ENCODE peak calls at places on chromosomes 16 and 17, in five cellular contexts. One of them, this sample, is unnamed.

GRCh38 chr17:38907930-38908675 is 17.3 kb upstream of the LASP1NB start:
- DNase-seq in breast epithelium: no peak
- DNase-seq in heart left ventricle: no peak
- DNase-seq in neural progenitor cell: no peak
- DNase-seq in WTC11: peak; percentile 13
- DNase-seq in this sample: no peak

GRCh38 chr17:28612936-28613872 is 781 bp downstream of the RSKR start:
- DNase-seq in breast epithelium: no peak
- DNase-seq in heart left ventricle: no peak
- DNase-seq in neural progenitor cell: peak; percentile 74
- DNase-seq in WTC11: peak; percentile 62
- DNase-seq in this sample: peak; percentile 36

GRCh38 chr16:28254158-28254557 is 38.2 kb upstream of the SBK1 start:
- DNase-seq in breast epithelium: no peak
- DNase-seq in heart left ventricle: no peak
- DNase-seq in neural progenitor cell: no peak
- DNase-seq in WTC11: no peak
- DNase-seq in this sample: no peak

GRCh38 chr16:56679813-56680212 is 2.5 kb upstream of the MT1X start:
- DNase-seq in breast epithelium: no peak
- DNase-seq in heart left ventricle: no peak
- DNase-seq in neural progenitor cell: no peak
- DNase-seq in WTC11: no peak
- DNase-seq in this sample: no peak

GRCh38 chr16:82456683-82457082 is 170.1 kb upstream of the CDH13 start:
- DNase-seq in breast epithelium: peak; percentile 57
- DNase-seq in heart left ventricle: peak; percentile 10
- DNase-seq in neural progenitor cell: peak; percentile 84
- DNase-seq in WTC11: peak; percentile 73
- DNase-seq in this sample: peak; percentile 57

GRCh38 chr17:794876-795275 is 12.7 kb downstream of the MRM3 start:
- DNase-seq in breast epithelium: peak; percentile 87
- DNase-seq in heart left ventricle: peak; percentile 88
- DNase-seq in neural progenitor cell: peak; percentile 92
- DNase-seq in WTC11: peak; percentile 81
- DNase-seq in this sample: peak; percentile 70

GRCh38 chr17:36851230-36851629 is 86.0 kb upstream of the LHX1 start:
- DNase-seq in breast epithelium: no peak
- DNase-seq in heart left ventricle: no peak
- DNase-seq in neural progenitor cell: no peak
- DNase-seq in WTC11: no peak
- DNase-seq in this sample: no peak

GRCh38 chr16:11667221-11667823 is 933 bp upstream of the SNN start:
- DNase-seq in breast epithelium: no peak
- DNase-seq in heart left ventricle: no peak
- DNase-seq in neural progenitor cell: peak; percentile 27
- DNase-seq in WTC11: no peak
- DNase-seq in this sample: no peak

GRCh38 chr16:52471650-52472370 is 75.1 kb downstream of the TOX3 start:
- DNase-seq in breast epithelium: no peak
- DNase-seq in heart left ventricle: no peak
- DNase-seq in neural progenitor cell: no peak
- DNase-seq in WTC11: no peak
- DNase-seq in this sample: no peak

GRCh38 chr16:81229811-81230210 is 8.7 kb upstream of the BCO1 start:
- DNase-seq in breast epithelium: no peak
- DNase-seq in heart left ventricle: no peak
- DNase-seq in neural progenitor cell: no peak
- DNase-seq in WTC11: no peak
- DNase-seq in this sample: no peak

GRCh38 chr17:69643686-69644085 is 229.2 kb downstream of the MAP2K6 start:
- DNase-seq in breast epithelium: no peak
- DNase-seq in heart left ventricle: no peak
- DNase-seq in neural progenitor cell: no peak
- DNase-seq in WTC11: no peak
- DNase-seq in this sample: no peak

GRCh38 chr16:1211451-1212268 is 13.4 kb downstream of the TPSG1 start:
- DNase-seq in breast epithelium: no peak
- DNase-seq in heart left ventricle: no peak
- DNase-seq in neural progenitor cell: no peak
- DNase-seq in WTC11: no peak
- DNase-seq in this sample: no peak

GRCh38 chr17:29495011-29495410 is 71.8 kb downstream of the ABHD15 start:
- DNase-seq in breast epithelium: no peak
- DNase-seq in heart left ventricle: no peak
- DNase-seq in neural progenitor cell: no peak
- DNase-seq in WTC11: no peak
- DNase-seq in this sample: no peak

DNA sequence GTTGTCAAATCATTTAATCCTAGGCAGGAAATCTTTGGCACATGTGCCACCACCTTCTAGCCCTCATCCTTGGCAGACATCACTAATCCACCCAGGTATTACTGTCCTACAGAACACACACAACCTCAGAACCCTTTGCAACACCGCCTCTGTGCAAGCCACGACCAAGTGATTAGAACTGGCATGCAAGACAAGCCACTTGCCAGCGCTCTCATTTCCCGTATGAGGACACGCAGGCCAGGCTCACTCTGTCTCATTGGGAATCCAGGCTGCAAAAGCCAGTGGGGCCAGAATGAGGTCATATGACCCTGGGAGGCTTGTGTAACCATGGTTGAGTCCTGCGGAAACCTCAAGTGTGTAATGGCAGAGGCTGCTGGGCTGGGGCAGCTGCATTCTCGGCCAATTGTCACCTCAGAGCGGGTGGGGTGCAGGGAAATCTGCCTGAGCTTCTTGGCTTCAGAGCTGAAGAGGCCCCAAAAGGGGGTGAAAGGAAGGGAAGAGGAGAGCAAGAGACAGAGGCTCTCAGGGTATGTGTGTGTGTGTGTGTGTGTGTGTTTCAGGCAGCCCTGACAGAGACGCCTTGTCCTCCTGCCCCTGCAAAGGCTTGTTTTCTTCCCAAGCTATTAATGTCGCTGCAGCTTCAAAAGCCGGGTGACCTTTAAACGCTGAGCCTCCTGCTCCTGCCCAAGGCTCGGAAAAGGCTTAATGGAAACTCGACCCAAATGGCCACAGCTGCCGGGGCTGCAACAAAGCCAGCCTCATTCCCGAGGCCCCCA is 43.2 kb upstream of the MRPS23 start:
- DNase-seq in breast epithelium: peak; percentile 80
- DNase-seq in heart left ventricle: peak; percentile 92
- DNase-seq in neural progenitor cell: peak; percentile 80
- DNase-seq in WTC11: peak; percentile 23
- DNase-seq in this sample: peak; percentile 73
- TF ChIP-seq CTCF in breast epithelium: no peak
- TF ChIP-seq CTCF in heart left ventricle: peak; percentile 26
- TF ChIP-seq CTCF in neural progenitor cell: no peak
- TF ChIP-seq CTCF in WTC11: no peak
- TF ChIP-seq CTCF in this sample: no peak

GRCh38 chr16:66925322-66925840 is at the start of gene RRAD:
- DNase-seq in breast epithelium: no peak
- DNase-seq in heart left ventricle: peak; percentile 73
- DNase-seq in neural progenitor cell: peak; percentile 54
- DNase-seq in WTC11: peak; percentile 26
- DNase-seq in this sample: no peak
- TF ChIP-seq CTCF in breast epithelium: no peak
- TF ChIP-seq CTCF in heart left ventricle: no peak
- TF ChIP-seq CTCF in neural progenitor cell: no peak
- TF ChIP-seq CTCF in WTC11: no peak
- TF ChIP-seq CTCF in this sample: no peak

GRCh38 chr17:55926276-55926995 is 175.6 kb downstream of the PCTP start:
- DNase-seq in breast epithelium: no peak
- DNase-seq in heart left ventricle: no peak
- DNase-seq in neural progenitor cell: no peak
- DNase-seq in WTC11: no peak
- DNase-seq in this sample: no peak
- TF ChIP-seq CTCF in breast epithelium: no peak
- TF ChIP-seq CTCF in heart left ventricle: no peak
- TF ChIP-seq CTCF in neural progenitor cell: no peak
- TF ChIP-seq CTCF in WTC11: no peak
- TF ChIP-seq CTCF in this sample: no peak

GRCh38 chr17:27408891-27409290 is 47.4 kb upstream of the KSR1 start:
- DNase-seq in breast epithelium: no peak
- DNase-seq in heart left ventricle: no peak
- DNase-seq in neural progenitor cell: no peak
- DNase-seq in WTC11: no peak
- DNase-seq in this sample: no peak
- TF ChIP-seq CTCF in breast epithelium: no peak
- TF ChIP-seq CTCF in heart left ventricle: no peak
- TF ChIP-seq CTCF in neural progenitor cell: no peak
- TF ChIP-seq CTCF in WTC11: no peak
- TF ChIP-seq CTCF in this sample: no peak

GRCh38 chr16:69114346-69114975 is 9.0 kb downstream of the HAS3 start:
- DNase-seq in breast epithelium: no peak
- DNase-seq in heart left ventricle: no peak
- DNase-seq in neural progenitor cell: no peak
- DNase-seq in WTC11: peak; percentile 7
- DNase-seq in this sample: no peak

GRCh38 chr16:69113216-69113615 is 7.8 kb downstream of the HAS3 start:
- DNase-seq in breast epithelium: no peak
- DNase-seq in heart left ventricle: no peak
- DNase-seq in neural progenitor cell: no peak
- DNase-seq in WTC11: peak; percentile 6
- DNase-seq in this sample: no peak

GRCh38 chr16:69116911-69117310 is 11.5 kb downstream of the HAS3 start:
- DNase-seq in breast epithelium: no peak
- DNase-seq in heart left ventricle: no peak
- DNase-seq in neural progenitor cell: no peak
- DNase-seq in WTC11: no peak
- DNase-seq in this sample: no peak

GRCh38 chr16:69114976-69115355 is 9.5 kb downstream of the HAS3 start:
- DNase-seq in breast epithelium: no peak
- DNase-seq in heart left ventricle: no peak
- DNase-seq in neural progenitor cell: no peak
- DNase-seq in WTC11: peak; percentile 4
- DNase-seq in this sample: no peak

GRCh38 chr16:69115361-69115760 is 9.9 kb downstream of the HAS3 start:
- DNase-seq in breast epithelium: no peak
- DNase-seq in heart left ventricle: no peak
- DNase-seq in neural progenitor cell: no peak
- DNase-seq in WTC11: peak; percentile 5
- DNase-seq in this sample: no peak
- TF ChIP-seq CTCF in breast epithelium: no peak
- TF ChIP-seq CTCF in heart left ventricle: no peak
- TF ChIP-seq CTCF in neural progenitor cell: no peak
- TF ChIP-seq CTCF in WTC11: no peak
- TF ChIP-seq CTCF in this sample: no peak